ENCODE peak calls at places on chromosomes 13 and 19, in nine cellular contexts. One of them, this sample, is unnamed.

GRCh38 chr19:6464070-6464873 is at the start of gene CRB3:
- DNase-seq in pancreas: peak; percentile 98
- DNase-seq in thoracic aorta: no peak
- DNase-seq in ovary: no peak
- DNase-seq in lower lobe of right lung: peak; percentile 93
- DNase-seq in AG04450: no peak
- DNase-seq in SK-N-SH: no peak
- DNase-seq in PC-3: peak; percentile 93
- DNase-seq in breast epithelium: peak; percentile 86
- DNase-seq in this sample: peak; percentile 50

GRCh38 chr13:43848250-43848649 is 31.3 kb downstream of the CCDC122 start:
- DNase-seq in pancreas: no peak
- DNase-seq in thoracic aorta: no peak
- DNase-seq in ovary: no peak
- DNase-seq in lower lobe of right lung: no peak
- DNase-seq in AG04450: peak; percentile 21
- DNase-seq in SK-N-SH: no peak
- DNase-seq in PC-3: peak; percentile 13
- DNase-seq in breast epithelium: no peak
- DNase-seq in this sample: no peak

GRCh38 chr13:75806101-75806500 is 170.0 kb downstream of the LMO7 start:
- DNase-seq in pancreas: no peak
- DNase-seq in thoracic aorta: no peak
- DNase-seq in ovary: no peak
- DNase-seq in lower lobe of right lung: no peak
- DNase-seq in AG04450: no peak
- DNase-seq in SK-N-SH: no peak
- DNase-seq in PC-3: no peak
- DNase-seq in breast epithelium: no peak
- DNase-seq in this sample: no peak

GRCh38 chr13:22080832-22081231 is 410.0 kb downstream of the FGF9 start:
- DNase-seq in pancreas: no peak
- DNase-seq in thoracic aorta: no peak
- DNase-seq in ovary: no peak
- DNase-seq in lower lobe of right lung: no peak
- DNase-seq in AG04450: no peak
- DNase-seq in SK-N-SH: no peak
- DNase-seq in PC-3: no peak
- DNase-seq in breast epithelium: no peak
- DNase-seq in this sample: no peak

GRCh38 chr13:24684600-24684998 is 4.4 kb downstream of the ATP12A start:
- DNase-seq in pancreas: no peak
- DNase-seq in thoracic aorta: no peak
- DNase-seq in ovary: no peak
- DNase-seq in lower lobe of right lung: no peak
- DNase-seq in AG04450: no peak
- DNase-seq in SK-N-SH: no peak
- DNase-seq in PC-3: no peak
- DNase-seq in breast epithelium: no peak
- DNase-seq in this sample: no peak

GRCh38 chr13:99985243-99985874 is 3.8 kb downstream of the ZIC2 start:
- DNase-seq in pancreas: no peak
- DNase-seq in thoracic aorta: no peak
- DNase-seq in ovary: no peak
- DNase-seq in lower lobe of right lung: no peak
- DNase-seq in AG04450: no peak
- DNase-seq in SK-N-SH: no peak
- DNase-seq in PC-3: no peak
- DNase-seq in breast epithelium: no peak
- DNase-seq in this sample: no peak

GRCh38 chr13:42484396-42484795 is 89.6 kb upstream of the TNFSF11 start:
- DNase-seq in pancreas: no peak
- DNase-seq in thoracic aorta: no peak
- DNase-seq in ovary: no peak
- DNase-seq in lower lobe of right lung: no peak
- DNase-seq in AG04450: no peak
- DNase-seq in SK-N-SH: no peak
- DNase-seq in PC-3: peak; percentile 17
- DNase-seq in breast epithelium: no peak
- DNase-seq in this sample: no peak

GRCh38 chr13:64397699-64398098 is 2832.4 kb downstream of the PCDH9 start:
- DNase-seq in pancreas: no peak
- DNase-seq in thoracic aorta: no peak
- DNase-seq in ovary: no peak
- DNase-seq in lower lobe of right lung: no peak
- DNase-seq in AG04450: no peak
- DNase-seq in SK-N-SH: no peak
- DNase-seq in PC-3: peak; percentile 18
- DNase-seq in breast epithelium: no peak
- DNase-seq in this sample: no peak

GRCh38 chr13:32682740-32683139 is 96.5 kb downstream of the PDS5B start:
- DNase-seq in pancreas: no peak
- DNase-seq in thoracic aorta: no peak
- DNase-seq in ovary: no peak
- DNase-seq in lower lobe of right lung: no peak
- DNase-seq in AG04450: no peak
- DNase-seq in SK-N-SH: no peak
- DNase-seq in PC-3: no peak
- DNase-seq in breast epithelium: no peak
- DNase-seq in this sample: no peak

GRCh38 chr13:32676242-32676641 is 90.0 kb downstream of the PDS5B start:
- DNase-seq in pancreas: no peak
- DNase-seq in thoracic aorta: no peak
- DNase-seq in ovary: no peak
- DNase-seq in lower lobe of right lung: no peak
- DNase-seq in AG04450: no peak
- DNase-seq in SK-N-SH: no peak
- DNase-seq in PC-3: no peak
- DNase-seq in breast epithelium: no peak
- DNase-seq in this sample: no peak

GRCh38 chr13:32687275-32687674 is 101.0 kb downstream of the PDS5B start:
- DNase-seq in pancreas: no peak
- DNase-seq in thoracic aorta: no peak
- DNase-seq in ovary: no peak
- DNase-seq in lower lobe of right lung: no peak
- DNase-seq in AG04450: no peak
- DNase-seq in SK-N-SH: no peak
- DNase-seq in PC-3: no peak
- DNase-seq in breast epithelium: no peak
- DNase-seq in this sample: no peak

GRCh38 chr13:32682130-32682529 is 95.9 kb downstream of the PDS5B start:
- DNase-seq in pancreas: no peak
- DNase-seq in thoracic aorta: no peak
- DNase-seq in ovary: no peak
- DNase-seq in lower lobe of right lung: no peak
- DNase-seq in AG04450: no peak
- DNase-seq in SK-N-SH: no peak
- DNase-seq in PC-3: no peak
- DNase-seq in breast epithelium: no peak
- DNase-seq in this sample: no peak
- TF ChIP-seq CTCF in pancreas: no peak
- TF ChIP-seq CTCF in thoracic aorta: no peak
- TF ChIP-seq CTCF in ovary: no peak
- TF ChIP-seq CTCF in lower lobe of right lung: no peak
- TF ChIP-seq CTCF in AG04450: no peak
- TF ChIP-seq CTCF in SK-N-SH: no peak
- TF ChIP-seq CTCF in PC-3: no peak
- TF ChIP-seq CTCF in breast epithelium: no peak
- TF ChIP-seq CTCF in this sample: no peak

GRCh38 chr13:74027161-74027779 is 106.9 kb downstream of the KLF12 start:
- DNase-seq in pancreas: no peak
- DNase-seq in thoracic aorta: no peak
- DNase-seq in ovary: no peak
- DNase-seq in lower lobe of right lung: no peak
- DNase-seq in AG04450: no peak
- DNase-seq in SK-N-SH: no peak
- DNase-seq in PC-3: no peak
- DNase-seq in breast epithelium: no peak
- DNase-seq in this sample: no peak

GRCh38 chr13:74024856-74025255 is 109.3 kb downstream of the KLF12 start:
- DNase-seq in pancreas: no peak
- DNase-seq in thoracic aorta: no peak
- DNase-seq in ovary: no peak
- DNase-seq in lower lobe of right lung: no peak
- DNase-seq in AG04450: no peak
- DNase-seq in SK-N-SH: no peak
- DNase-seq in PC-3: no peak
- DNase-seq in breast epithelium: no peak
- DNase-seq in this sample: no peak

GRCh38 chr13:74024314-74024713 is 109.9 kb downstream of the KLF12 start:
- DNase-seq in pancreas: no peak
- DNase-seq in thoracic aorta: no peak
- DNase-seq in ovary: no peak
- DNase-seq in lower lobe of right lung: no peak
- DNase-seq in AG04450: no peak
- DNase-seq in SK-N-SH: no peak
- DNase-seq in PC-3: no peak
- DNase-seq in breast epithelium: no peak
- DNase-seq in this sample: no peak

GRCh38 chr13:74025369-74025768 is 108.8 kb downstream of the KLF12 start:
- DNase-seq in pancreas: no peak
- DNase-seq in thoracic aorta: no peak
- DNase-seq in ovary: no peak
- DNase-seq in lower lobe of right lung: no peak
- DNase-seq in AG04450: no peak
- DNase-seq in SK-N-SH: no peak
- DNase-seq in PC-3: no peak
- DNase-seq in breast epithelium: no peak
- DNase-seq in this sample: no peak

GRCh38 chr13:74026753-74027152 is 107.5 kb downstream of the KLF12 start:
- DNase-seq in pancreas: no peak
- DNase-seq in thoracic aorta: no peak
- DNase-seq in ovary: no peak
- DNase-seq in lower lobe of right lung: no peak
- DNase-seq in AG04450: no peak
- DNase-seq in SK-N-SH: no peak
- DNase-seq in PC-3: peak; percentile 23
- DNase-seq in breast epithelium: no peak
- DNase-seq in this sample: peak; percentile 44
- H3K27ac ChIP-seq in pancreas: no peak overlapping the region
- H3K27ac ChIP-seq in thoracic aorta: no peak overlapping the region
- H3K27ac ChIP-seq in ovary: no peak overlapping the region
- H3K27ac ChIP-seq in lower lobe of right lung: no peak overlapping the region
- H3K27ac ChIP-seq in AG04450: no peak overlapping the region
- H3K27ac ChIP-seq in SK-N-SH: no peak overlapping the region
- H3K27ac ChIP-seq in PC-3: no peak overlapping the region
- H3K27ac ChIP-seq in breast epithelium: no peak overlapping the region
- H3K27ac ChIP-seq in this sample: peak overlapping the region; percentile 66

GRCh38 chr19:1360818-1361461 is 22.8 kb upstream of the NDUFS7 start:
- DNase-seq in pancreas: peak; percentile 68
- DNase-seq in thoracic aorta: no peak
- DNase-seq in ovary: peak; percentile 79
- DNase-seq in lower lobe of right lung: no peak
- DNase-seq in AG04450: peak; percentile 58
- DNase-seq in SK-N-SH: peak; percentile 97
- DNase-seq in PC-3: no peak
- DNase-seq in breast epithelium: peak; percentile 60
- DNase-seq in this sample: no peak

GRCh38 chr19:1362385-1363257 is 21.1 kb upstream of the NDUFS7 start:
- DNase-seq in pancreas: no peak
- DNase-seq in thoracic aorta: no peak
- DNase-seq in ovary: no peak
- DNase-seq in lower lobe of right lung: no peak
- DNase-seq in AG04450: no peak
- DNase-seq in SK-N-SH: no peak
- DNase-seq in PC-3: no peak
- DNase-seq in breast epithelium: no peak
- DNase-seq in this sample: no peak

GRCh38 chr19:1363599-1363998 is 20.1 kb upstream of the NDUFS7 start:
- DNase-seq in pancreas: no peak
- DNase-seq in thoracic aorta: no peak
- DNase-seq in ovary: no peak
- DNase-seq in lower lobe of right lung: no peak
- DNase-seq in AG04450: no peak
- DNase-seq in SK-N-SH: no peak
- DNase-seq in PC-3: no peak
- DNase-seq in breast epithelium: no peak
- DNase-seq in this sample: no peak

GRCh38 chr19:1360126-1360817 is 23.4 kb upstream of the NDUFS7 start:
- DNase-seq in pancreas: no peak
- DNase-seq in thoracic aorta: no peak
- DNase-seq in ovary: no peak
- DNase-seq in lower lobe of right lung: no peak
- DNase-seq in AG04450: no peak
- DNase-seq in SK-N-SH: no peak
- DNase-seq in PC-3: no peak
- DNase-seq in breast epithelium: no peak
- DNase-seq in this sample: no peak

GRCh38 chr19:1361601-1362384 is 21.9 kb upstream of the NDUFS7 start:
- DNase-seq in pancreas: no peak
- DNase-seq in thoracic aorta: no peak
- DNase-seq in ovary: no peak
- DNase-seq in lower lobe of right lung: no peak
- DNase-seq in AG04450: no peak
- DNase-seq in SK-N-SH: no peak
- DNase-seq in PC-3: peak; percentile 49
- DNase-seq in breast epithelium: no peak
- DNase-seq in this sample: no peak
- TF ChIP-seq CTCF in pancreas: no peak
- TF ChIP-seq CTCF in thoracic aorta: no peak
- TF ChIP-seq CTCF in ovary: no peak
- TF ChIP-seq CTCF in lower lobe of right lung: no peak
- TF ChIP-seq CTCF in AG04450: no peak
- TF ChIP-seq CTCF in SK-N-SH: no peak
- TF ChIP-seq CTCF in PC-3: no peak
- TF ChIP-seq CTCF in breast epithelium: no peak
- TF ChIP-seq CTCF in this sample: no peak

GRCh38 chr13:78709028-78709427 is 50.1 kb upstream of the OBI1 start:
- DNase-seq in pancreas: no peak
- DNase-seq in thoracic aorta: no peak
- DNase-seq in ovary: no peak
- DNase-seq in lower lobe of right lung: no peak
- DNase-seq in AG04450: no peak
- DNase-seq in SK-N-SH: no peak
- DNase-seq in PC-3: peak; percentile 79
- DNase-seq in breast epithelium: no peak
- DNase-seq in this sample: no peak

GRCh38 chr13:78719367-78719766 is 60.4 kb upstream of the OBI1 start:
- DNase-seq in pancreas: no peak
- DNase-seq in thoracic aorta: no peak
- DNase-seq in ovary: no peak
- DNase-seq in lower lobe of right lung: no peak
- DNase-seq in AG04450: no peak
- DNase-seq in SK-N-SH: no peak
- DNase-seq in PC-3: no peak
- DNase-seq in breast epithelium: no peak
- DNase-seq in this sample: no peak

GRCh38 chr13:78712866-78713265 is 53.9 kb upstream of the OBI1 start:
- DNase-seq in pancreas: no peak
- DNase-seq in thoracic aorta: no peak
- DNase-seq in ovary: no peak
- DNase-seq in lower lobe of right lung: no peak
- DNase-seq in AG04450: no peak
- DNase-seq in SK-N-SH: no peak
- DNase-seq in PC-3: no peak
- DNase-seq in breast epithelium: no peak
- DNase-seq in this sample: no peak

DNA sequence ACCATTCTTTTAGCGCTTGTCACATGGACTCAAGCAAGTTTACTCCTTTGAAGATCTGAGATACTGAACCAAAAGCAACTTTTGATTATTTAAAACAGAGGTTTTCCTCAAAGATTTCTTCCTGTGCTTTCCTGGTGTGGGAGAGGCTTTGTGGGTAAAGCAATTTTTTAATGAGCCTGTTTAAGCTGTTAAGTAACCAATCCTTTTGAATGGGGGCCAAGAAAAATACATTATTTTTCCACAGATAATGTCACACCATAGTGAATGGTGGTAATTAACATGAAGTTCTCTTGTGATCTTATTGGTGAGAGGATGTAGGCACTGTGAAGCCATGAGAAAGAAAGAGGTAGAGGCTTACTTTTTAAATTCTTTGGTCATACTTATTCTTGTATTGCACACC is 55.8 kb upstream of the OBI1 start:
- DNase-seq in pancreas: no peak
- DNase-seq in thoracic aorta: no peak
- DNase-seq in ovary: no peak
- DNase-seq in lower lobe of right lung: no peak
- DNase-seq in AG04450: no peak
- DNase-seq in SK-N-SH: no peak
- DNase-seq in PC-3: no peak
- DNase-seq in breast epithelium: no peak
- DNase-seq in this sample: no peak
- H3K27ac ChIP-seq in pancreas: no peak overlapping the region
- H3K27ac ChIP-seq in thoracic aorta: no peak overlapping the region
- H3K27ac ChIP-seq in ovary: no peak overlapping the region
- H3K27ac ChIP-seq in lower lobe of right lung: no peak overlapping the region
- H3K27ac ChIP-seq in AG04450: no peak overlapping the region
- H3K27ac ChIP-seq in SK-N-SH: no peak overlapping the region
- H3K27ac ChIP-seq in PC-3: no peak overlapping the region
- H3K27ac ChIP-seq in breast epithelium: no peak overlapping the region
- H3K27ac ChIP-seq in this sample: no peak overlapping the region